ENCODE peak calls at places on chromosome 7, in five cellular contexts. I is H1, C is mesenchymal stem cell, Y is neuronal stem cell, H is trophoblast cell. K is an unnamed sample.

GRCh38 chr7:65962033-65962432 is 20.0 kb downstream of the GUSB start:
- DNase-seq in C (no peak), Y (no peak), I (no peak), H (no peak), K (no peak)

GRCh38 chr7:124152859-124153692 is 120.2 kb upstream of the TMEM229A start:
- DNase-seq in C (peak; percentile 76), I (no peak), H (peak; percentile 55), Y (peak; percentile 6), K (peak; percentile 61)

GRCh38 chr7:49773939-49774458 is 561 bp downstream of the VWC2 start:
- DNase-seq in I (peak; percentile 72), Y (no peak), H (no peak), C (no peak), K (peak; percentile 50)

GRCh38 chr7:120337308-120337907 is 64.4 kb downstream of the KCND2 start:
- DNase-seq in I (no peak), Y (peak; percentile 1), H (peak; percentile 34), C (peak; percentile 12), K (no peak)

GRCh38 chr7:99036531-99037175 is 107.3 kb downstream of the SMURF1 start:
- DNase-seq in I (peak; percentile 84), H (peak; percentile 20), Y (peak; percentile 17), C (peak; percentile 32), K (peak; percentile 82)

GRCh38 chr7:44615149-44615611 is 8.8 kb downstream of the OGDH start:
- DNase-seq in Y (no peak), C (peak; percentile 54), I (no peak), H (peak; percentile 12), K (no peak)

GRCh38 chr7:114644455-114644854 is 229.8 kb downstream of the FOXP2 start:
- DNase-seq in C (no peak), H (no peak), I (no peak), Y (no peak), K (no peak)

GRCh38 chr7:18320971-18321567 is 174.5 kb upstream of the HDAC9 start:
- DNase-seq in C (peak; percentile 52), H (peak; percentile 82), Y (peak; percentile 14), I (no peak), K (no peak)

GRCh38 chr7:105971867-105972266 is 8.8 kb downstream of the CDHR3 start:
- DNase-seq in Y (no peak), C (no peak), I (no peak), H (no peak), K (no peak)

GRCh38 chr7:16431646-16432424 is 10.5 kb upstream of the CRPPA start:
- DNase-seq in Y (no peak), H (peak; percentile 59), I (no peak), C (peak; percentile 26), K (no peak)

GRCh38 chr7:72016574-72016973 is 395.6 kb downstream of the CALN1 start:
- DNase-seq in Y (no peak), C (no peak), I (no peak), H (no peak), K (no peak)

GRCh38 chr7:36109013-36109627 is 43.9 kb upstream of the EEPD1 start:
- DNase-seq in I (no peak), H (no peak), Y (no peak), C (no peak), K (no peak)

GRCh38 chr7:12481722-12482121 is 78.1 kb upstream of the VWDE start:
- DNase-seq in C (peak; percentile 28), H (no peak), I (no peak), Y (no peak), K (no peak)

GRCh38 chr7:145398758-145399157 is 562.9 kb upstream of the TPK1 start:
- DNase-seq in C (no peak), H (no peak), I (no peak), Y (peak; percentile 2), K (no peak)

GRCh38 chr7:33836797-33837355 is 68.5 kb upstream of the BMPER start:
- DNase-seq in Y (no peak), C (no peak), I (peak; percentile 82), H (peak; percentile 14), K (peak; percentile 48)

GRCh38 chr7:154688952-154689351 is 314.0 kb downstream of the PAXIP1 start:
- DNase-seq in Y (no peak), H (no peak), I (no peak), C (no peak), K (no peak)

GRCh38 chr7:23299770-23300300 is 696 bp downstream of the MALSU1 start:
- DNase-seq in C (peak; percentile 47), Y (no peak), H (peak; percentile 18), I (no peak), K (no peak)

GRCh38 chr7:52917982-52918578 is 117.4 kb upstream of the POM121L12 start:
- DNase-seq in H (peak; percentile 38), C (no peak), I (no peak), Y (no peak), K (peak; percentile 38)

GRCh38 chr7:5677538-5678294 is 103.7 kb downstream of the RNF216 start:
- DNase-seq in Y (peak; percentile 54), I (peak; percentile 78), H (peak; percentile 70), C (peak; percentile 82), K (peak; percentile 78)

GRCh38 chr7:23514755-23515154 is 17.0 kb downstream of the TRA2A start:
- DNase-seq in H (no peak), I (no peak), Y (no peak), C (no peak), K (no peak)

GRCh38 chr7:54814401-54814800 is 55.4 kb upstream of the SEC61G start:
- DNase-seq in I (no peak), H (no peak), Y (no peak), C (no peak), K (no peak)

GRCh38 chr7:24979470-24979862 is 512 bp downstream of the OSBPL3 start:
- DNase-seq in C (peak; percentile 74), Y (peak; percentile 49), I (peak; percentile 82), H (peak; percentile 70), K (no peak)

GRCh38 chr7:104207348-104207730 is 474 bp downstream of the ORC5 start:
- DNase-seq in C (peak; percentile 44), I (no peak), Y (no peak), H (no peak), K (no peak)

GRCh38 chr7:63067897-63068585 is 930.6 kb upstream of the ZNF722 start:
- DNase-seq in H (peak; percentile 10), I (no peak), Y (no peak), C (no peak), K (no peak)

GRCh38 chr7:22287412-22287811 is 69.5 kb downstream of the RAPGEF5 start:
- DNase-seq in I (no peak), H (no peak), Y (no peak), C (no peak), K (no peak)
- H2BK12ac ChIP-seq in I (no peak overlapping the region), H (no peak overlapping the region), Y (no peak overlapping the region), C (no peak overlapping the region), K (no peak overlapping the region)

GRCh38 chr7:7220821-7221220 is 38.5 kb downstream of the C1GALT1 start:
- DNase-seq in C (peak; percentile 77), H (no peak), Y (no peak), I (no peak), K (no peak)
- H3K18ac ChIP-seq in C (no peak overlapping the region), H (no peak overlapping the region), Y (no peak overlapping the region), I (no peak overlapping the region), K (no peak overlapping the region)

GRCh38 chr7:1884583-1885350 is 214.7 kb downstream of the ELFN1 start:
- DNase-seq in Y (no peak), H (no peak), C (no peak), I (no peak), K (no peak)

GRCh38 chr7:1883031-1883761 is 213.1 kb downstream of the ELFN1 start:
- DNase-seq in H (peak; percentile 81), I (no peak), Y (no peak), C (peak; percentile 80), K (peak; percentile 58)

GRCh38 chr7:1885465-1886226 is 215.6 kb downstream of the ELFN1 start:
- DNase-seq in Y (no peak), I (no peak), C (no peak), H (no peak), K (no peak)

GRCh38 chr7:1882451-1882850 is 212.4 kb downstream of the ELFN1 start:
- DNase-seq in H (no peak), I (no peak), Y (no peak), C (no peak), K (no peak)

GRCh38 chr7:1883834-1884582 is 213.9 kb downstream of the ELFN1 start:
- DNase-seq in H (no peak), C (no peak), Y (no peak), I (peak; percentile 79), K (peak; percentile 72)
- H2BK12ac ChIP-seq in H (no peak overlapping the region), C (no peak overlapping the region), Y (peak overlapping the region; percentile 22), I (no peak overlapping the region), K (no peak overlapping the region)

DNA sequence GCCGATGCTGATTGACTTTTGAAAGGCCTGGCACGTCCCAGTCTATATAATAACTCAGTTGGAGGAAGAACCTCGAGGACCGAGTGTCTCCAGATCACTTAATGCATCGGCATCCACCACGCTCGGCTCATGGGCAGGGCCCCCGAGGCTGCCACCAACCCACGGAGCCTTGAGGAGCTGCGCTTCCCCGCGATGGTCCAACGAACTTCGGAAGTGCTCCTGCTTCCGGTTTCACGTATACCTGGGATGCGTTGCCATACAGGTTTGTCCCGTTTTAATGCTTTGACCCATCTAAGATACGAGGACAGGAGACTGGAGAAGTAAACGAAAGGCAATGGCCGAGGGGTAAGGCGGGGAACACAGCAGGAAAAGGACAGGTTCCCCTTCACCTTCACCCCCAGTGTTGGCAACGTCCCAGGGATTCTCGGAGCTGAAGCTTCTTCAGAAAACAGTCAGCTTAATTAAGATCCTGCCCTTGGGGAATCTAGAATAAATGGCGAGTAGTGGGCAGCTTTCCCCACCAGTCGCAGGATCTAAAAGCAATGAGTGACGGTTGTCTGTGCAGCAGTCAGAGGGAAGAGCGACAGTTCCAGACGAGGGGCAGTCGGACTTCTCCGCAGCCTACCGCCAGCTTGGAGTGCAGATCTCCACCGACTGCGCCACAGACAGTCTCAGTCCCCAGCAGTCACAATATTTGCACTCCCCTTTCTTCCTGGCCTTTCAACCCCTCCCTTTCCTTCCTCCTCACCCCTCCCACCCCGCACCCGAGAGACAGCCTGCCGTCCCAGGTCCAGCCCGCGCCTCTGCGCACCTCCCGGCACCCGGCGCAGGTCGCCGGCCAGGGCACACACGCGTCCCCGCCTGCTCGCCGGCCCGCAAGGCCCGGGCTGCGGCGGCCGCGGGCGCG is 10.7 kb upstream of the SP8 start:
- DNase-seq in Y (no peak), I (peak; percentile 68), C (no peak), H (peak; percentile 51), K (no peak)
- H3K18ac ChIP-seq in Y (peak overlapping the region; percentile 96), I (peak overlapping the region; percentile 92), C (no peak overlapping the region), H (no peak overlapping the region), K (no peak overlapping the region)

K was measured in H9.